ENCODE peak calls at places on chromosomes 3 and 15, in four cellular contexts. A is cardiac muscle cell, G is HFF-Myc, I is A549. O is an unnamed sample.

GRCh38 chr15:89101302-89102191 is 13.3 kb downstream of the ABHD2 start:
- DNase-seq in A (peak; percentile 51), G (peak; percentile 90), I (peak; percentile 97), O (peak; percentile 86)

GRCh38 chr3:68876112-68876713 is 56.1 kb downstream of the TAFA4 start:
- DNase-seq in A (peak; percentile 68), G (peak; percentile 61), I (peak; percentile 3), O (peak; percentile 42)

GRCh38 chr3:49519266-49519665 is 35.0 kb upstream of the BSN start:
- DNase-seq in A (no peak), G (no peak), I (no peak), O (no peak)

GRCh38 chr3:127730666-127731294 is 58.0 kb downstream of the ABTB1 start:
- DNase-seq in A (no peak), G (no peak), I (no peak), O (no peak)

GRCh38 chr15:50202003-50202402 is 20.0 kb downstream of the SLC27A2 start:
- DNase-seq in A (no peak), G (no peak), I (no peak), O (no peak)

GRCh38 chr15:58264068-58264971 is 126.1 kb downstream of the AQP9 start:
- DNase-seq in A (no peak), G (no peak), I (no peak), O (no peak)

GRCh38 chr3:111751961-111752360 is 107.1 kb upstream of the PHLDB2 start:
- DNase-seq in A (no peak), G (peak; percentile 83), I (no peak), O (peak; percentile 71)

GRCh38 chr3:117622130-117622841 is 912.7 kb downstream of the TUSC7 start:
- DNase-seq in A (no peak), G (peak; percentile 42), I (no peak), O (peak; percentile 32)

GRCh38 chr3:2735392-2735894 is 374.7 kb downstream of the IL5RA start:
- DNase-seq in A (no peak), G (no peak), I (no peak), O (no peak)

GRCh38 chr3:64685800-64686445 is 1.9 kb downstream of the ADAMTS9 start:
- DNase-seq in A (peak; percentile 92), G (peak; percentile 31), I (peak; percentile 22), O (peak; percentile 67)

GRCh38 chr3:82581350-82581749 is 819.9 kb upstream of the GBE1 start:
- DNase-seq in A (no peak), G (no peak), I (no peak), O (no peak)
- TF ChIP-seq CTCF in A (no peak), G (no peak), I (no peak), O (no peak)

DNA sequence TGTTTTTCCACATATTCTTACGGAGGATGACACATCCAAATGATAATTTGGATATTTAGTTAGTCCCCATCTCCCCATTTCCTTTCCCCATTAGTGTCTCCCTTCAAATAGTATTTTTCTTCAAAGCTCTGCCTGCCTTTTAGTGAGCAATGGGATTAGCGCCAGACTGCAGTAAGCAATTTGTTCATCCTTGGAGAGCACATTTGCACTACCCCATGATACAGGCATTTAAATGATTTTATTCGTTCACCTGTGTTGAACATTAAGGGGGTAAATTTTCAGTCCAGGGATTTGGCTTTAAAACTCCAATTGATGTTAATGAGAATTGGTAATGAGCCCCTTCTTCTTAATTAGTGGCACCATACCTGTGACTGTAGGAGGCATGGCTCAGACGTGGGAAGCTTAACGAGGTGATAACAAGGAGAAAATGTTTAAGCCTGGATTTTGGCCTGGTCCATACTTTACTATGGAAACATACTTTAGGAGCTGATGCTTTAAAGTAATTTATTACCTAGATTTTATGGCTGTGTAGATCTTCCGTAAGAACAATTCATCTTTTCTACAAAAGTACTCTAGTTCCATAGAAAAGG is 161.4 kb upstream of the NANOGP8 start:
- DNase-seq in A (no peak), G (no peak), I (no peak), O (no peak)
- H3K4me3 ChIP-seq in A (no peak overlapping the region), G (no peak overlapping the region), I (no peak overlapping the region), O (no peak overlapping the region)

DNA sequence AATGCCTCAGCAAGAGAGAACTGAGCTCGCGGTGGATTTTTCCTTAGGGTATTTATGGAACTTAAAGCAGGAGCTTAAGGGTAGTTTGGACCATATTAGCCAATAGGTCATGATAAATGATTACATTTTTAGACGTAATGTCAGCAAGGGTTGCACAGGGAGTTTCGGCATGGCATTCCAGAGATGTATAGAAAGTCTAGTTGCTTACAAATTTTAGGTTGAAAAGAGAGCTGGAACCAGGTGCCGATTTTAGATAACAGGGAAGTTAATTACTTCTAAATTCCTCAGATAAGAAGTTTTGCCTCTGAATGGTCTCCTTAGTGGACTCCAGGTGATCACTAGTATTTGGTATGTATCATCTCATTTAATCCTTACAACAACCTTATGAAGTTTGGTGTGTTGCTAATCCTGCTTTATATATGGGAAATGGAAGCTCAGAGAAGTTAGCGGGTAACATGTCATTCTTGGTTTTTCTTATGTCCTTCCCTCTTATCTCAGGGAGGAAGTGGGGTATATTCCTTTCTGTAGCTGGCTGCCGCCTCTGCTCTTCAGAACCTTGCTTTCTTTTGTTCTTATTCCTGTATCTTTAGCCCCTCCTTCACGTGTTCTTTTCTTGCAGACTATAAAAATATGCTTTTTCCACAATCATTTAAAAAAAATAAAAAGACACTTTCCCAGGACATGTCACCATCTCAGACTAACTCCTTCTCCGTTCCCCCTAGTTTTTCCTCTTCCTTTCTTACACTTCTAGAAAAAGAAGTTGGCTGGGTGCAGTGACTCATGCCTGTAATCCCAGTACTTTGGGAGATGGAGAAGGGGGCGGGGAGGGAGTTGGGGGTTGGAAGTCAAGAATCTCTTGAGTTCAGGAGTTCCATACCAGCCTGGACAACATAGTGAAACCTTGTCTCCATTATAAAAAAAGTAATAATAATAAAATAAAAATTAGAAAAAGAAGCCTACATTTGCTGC is 25.7 kb downstream of the IQGAP1 start:
- DNase-seq in A (no peak), G (no peak), I (no peak), O (no peak)
- TF ChIP-seq CTCF in A (no peak), G (no peak), I (no peak), O (no peak)

GRCh38 chr3:72288955-72289707 is 504.2 kb upstream of the PROK2 start:
- DNase-seq in A (peak; percentile 52), G (no peak), I (no peak), O (peak; percentile 47)
- H3K4me3 ChIP-seq in A (no peak overlapping the region), G (no peak overlapping the region), I (no peak overlapping the region), O (no peak overlapping the region)

GRCh38 chr3:10517616-10518015 is 12.2 kb upstream of the ATP2B2 start:
- DNase-seq in A (no peak), G (no peak), I (no peak), O (no peak)

GRCh38 chr3:10514407-10515069 is 9.2 kb upstream of the ATP2B2 start:
- DNase-seq in A (no peak), G (no peak), I (no peak), O (no peak)

GRCh38 chr3:10515396-10515795 is 10.0 kb upstream of the ATP2B2 start:
- DNase-seq in A (no peak), G (no peak), I (no peak), O (no peak)

GRCh38 chr3:10516835-10517465 is 11.6 kb upstream of the ATP2B2 start:
- DNase-seq in A (peak; percentile 71), G (no peak), I (no peak), O (no peak)

GRCh38 chr3:10515884-10516495 is 10.6 kb upstream of the ATP2B2 start:
- DNase-seq in A (peak; percentile 50), G (no peak), I (no peak), O (no peak)
- TF ChIP-seq CTCF in A (no peak), G (no peak), I (no peak), O (no peak)

GRCh38 chr3:46812237-46812791 is 50.9 kb downstream of the MYL3 start:
- DNase-seq in A (peak; percentile 82), G (peak; percentile 4), I (peak; percentile 21), O (no peak)

DNA sequence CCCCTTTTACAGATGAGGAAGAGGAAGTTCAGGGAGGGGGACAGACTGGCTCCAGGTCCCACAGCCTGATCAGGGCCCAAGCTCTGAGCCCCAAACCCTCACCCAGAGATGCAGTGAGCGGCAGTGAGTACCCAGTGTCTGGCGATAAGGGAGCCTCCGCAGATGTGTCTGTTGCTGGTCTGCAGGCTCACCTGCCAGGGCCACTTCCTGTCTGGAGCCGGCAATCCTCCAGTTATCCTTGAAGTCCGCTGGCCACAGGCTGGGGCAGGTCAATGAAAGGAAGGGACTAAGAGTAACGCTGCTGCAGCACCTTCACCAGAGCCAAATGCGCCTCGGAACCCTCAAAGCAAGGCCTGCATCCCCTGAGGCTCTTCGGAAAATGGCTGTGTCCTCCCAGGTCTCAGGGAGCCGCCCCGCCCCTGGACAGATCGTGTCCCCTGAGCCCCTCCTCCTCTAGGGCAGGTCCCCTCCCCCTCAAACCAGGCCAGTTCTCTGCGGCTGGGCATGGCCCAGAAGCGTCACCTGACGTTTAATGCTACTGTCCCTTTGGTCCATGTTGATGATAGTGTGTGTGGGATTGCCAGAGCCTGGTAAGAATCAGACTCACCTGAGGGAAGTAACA is 51.5 kb downstream of the MYL3 start:
- DNase-seq in A (peak; percentile 40), G (no peak), I (no peak), O (no peak)
- H3K4me3 ChIP-seq in A (no peak overlapping the region), G (no peak overlapping the region), I (peak overlapping the region; percentile 28), O (no peak overlapping the region)

GRCh38 chr3:196315821-196316220 is 2.2 kb downstream of the DYNLT2B start:
- DNase-seq in A (no peak), G (no peak), I (no peak), O (no peak)

GRCh38 chr3:196320110-196320509 is 2.1 kb upstream of the DYNLT2B start:
- DNase-seq in A (no peak), G (no peak), I (no peak), O (no peak)

GRCh38 chr3:196314597-196314996 is 3.4 kb downstream of the DYNLT2B start:
- DNase-seq in A (no peak), G (no peak), I (no peak), O (no peak)

GRCh38 chr3:196321162-196321561 is 3.1 kb upstream of the DYNLT2B start:
- DNase-seq in A (no peak), G (no peak), I (no peak), O (no peak)

DNA sequence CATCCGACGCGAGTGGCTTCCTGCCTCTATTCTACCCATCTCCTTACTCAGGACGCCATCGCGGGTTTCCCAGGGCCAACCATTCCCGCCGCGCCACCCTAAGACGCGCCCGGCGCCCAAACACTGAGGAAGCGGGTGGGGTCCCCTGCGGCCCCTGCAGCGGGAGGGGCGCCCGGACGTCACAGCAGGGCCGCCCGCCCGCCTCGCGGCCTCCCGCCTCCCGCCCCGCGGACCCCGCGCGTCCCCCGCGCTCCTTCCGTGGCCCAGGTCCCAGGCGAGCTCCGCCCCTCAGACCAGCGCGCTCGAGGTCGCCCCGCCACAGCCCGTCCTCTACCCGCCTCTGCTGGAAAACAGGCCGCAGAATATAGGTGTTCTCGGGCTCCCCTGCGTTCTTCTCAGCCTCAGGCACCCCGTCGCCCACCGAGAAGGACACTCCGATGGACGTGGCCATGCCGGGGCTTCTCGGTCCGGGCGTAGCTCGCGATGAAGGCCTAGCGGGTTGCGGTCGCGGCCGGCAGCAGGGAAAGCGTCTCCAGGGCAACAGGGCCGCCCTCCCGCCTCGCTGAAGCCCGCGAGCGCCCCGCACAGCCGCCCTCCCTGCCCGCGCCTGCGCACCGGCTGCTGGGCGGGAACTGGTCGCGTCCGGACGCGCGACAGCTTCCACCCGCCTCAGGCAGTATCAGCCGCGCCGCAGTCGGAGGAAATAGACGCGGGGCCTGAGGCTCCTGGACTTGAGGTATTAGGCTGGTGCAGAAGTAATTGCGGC is at the start of gene DYNLT2B:
- DNase-seq in A (peak; percentile 93), G (no peak), I (peak; percentile 83), O (peak; percentile 43)
- TF ChIP-seq CTCF in A (no peak), G (no peak), I (no peak), O (no peak)

GRCh38 chr3:165884518-165884917 is 47.3 kb upstream of the BCHE start:
- DNase-seq in A (no peak), G (no peak), I (no peak), O (no peak)

GRCh38 chr3:165883126-165883525 is 45.9 kb upstream of the BCHE start:
- DNase-seq in A (no peak), G (no peak), I (no peak), O (no peak)

GRCh38 chr3:165885558-165886270 is 48.5 kb upstream of the BCHE start:
- DNase-seq in A (no peak), G (no peak), I (no peak), O (no peak)

GRCh38 chr3:165883866-165884478 is 46.7 kb upstream of the BCHE start:
- DNase-seq in A (no peak), G (no peak), I (peak; percentile 2), O (no peak)
- H3K4me3 ChIP-seq in A (no peak overlapping the region), G (no peak overlapping the region), I (peak overlapping the region; percentile 42), O (no peak overlapping the region)